ENCODE peak calls at places on chromosomes 1 and 21, in ten cellular contexts. L is cardiac muscle cell, X is iPS-NIHi11, M is small intestine, Q is SHP77, Z is spleen, O is GM18507, D is EH, V is NAMALWA, T is KG1. E is an unnamed sample.

GRCh38 chr1:215600258-215600792 is 33.2 kb downstream of the KCTD3 start:
- DNase-seq in D (no peak), X (no peak), Q (no peak), M (no peak), V (no peak), T (no peak), L (no peak), Z (no peak), O (no peak), E (no peak)

GRCh38 chr1:111620412-111620971 is 903 bp downstream of the RAP1A start:
- DNase-seq in X (no peak), V (peak), O (no peak), T (peak), Q (no peak), L (no peak), M (peak), Z (no peak), D (peak), E (no peak)

GRCh38 chr21:42585881-42586280 is 67.5 kb upstream of the PDE9A start:
- DNase-seq in D (no peak), M (no peak), L (no peak), O (no peak), Q (no peak), Z (no peak), V (no peak), X (no peak), T (no peak), E (no peak)

GRCh38 chr1:37243368-37244082 is 209.2 kb upstream of the GRIK3 start:
- DNase-seq in L (no peak), D (no peak), M (no peak), Q (no peak), O (no peak), V (no peak), X (peak), Z (no peak), T (no peak), E (no peak)

GRCh38 chr1:11501491-11501897 is 22.5 kb downstream of the DISP3 start:
- DNase-seq in Z (peak), T (no peak), M (no peak), X (no peak), D (no peak), O (no peak), L (peak), Q (no peak), V (no peak), E (no peak)

GRCh38 chr1:66571789-66572188 is 37.8 kb downstream of the SGIP1 start:
- DNase-seq in T (no peak), D (peak), V (no peak), L (no peak), O (no peak), Q (no peak), X (no peak), M (no peak), Z (no peak), E (no peak)

GRCh38 chr21:17613242-17613676 is 558 bp upstream of the BTG3 start:
- DNase-seq in V (peak), Z (no peak), L (peak), O (no peak), X (no peak), T (no peak), M (peak), D (peak), Q (no peak), E (peak)

GRCh38 chr1:38962113-38962512 is 20.5 kb upstream of the RHBDL2 start:
- DNase-seq in Z (no peak), D (peak), Q (no peak), O (no peak), L (peak), M (no peak), X (no peak), V (no peak), T (no peak), E (no peak)

GRCh38 chr1:42913426-42914091 is 45.1 kb downstream of the SLC2A1 start:
- DNase-seq in V (peak), T (peak), L (peak), M (peak), X (peak), O (no peak), Q (peak), D (peak), Z (no peak), E (peak)

GRCh38 chr1:59220356-59220755 is 76.5 kb upstream of the FGGY start:
- DNase-seq in T (no peak), L (peak), O (no peak), Z (no peak), X (no peak), M (no peak), D (no peak), Q (peak), V (no peak), E (no peak)

GRCh38 chr1:42164551-42165420 is at the start of gene GUCA2A:
- DNase-seq in V (no peak), T (no peak), O (no peak), Z (no peak), M (peak), D (no peak), Q (no peak), L (no peak), X (no peak), E (no peak)

GRCh38 chr1:41592451-41593125 is 108.1 kb upstream of the EDN2 start:
- DNase-seq in O (no peak), Q (no peak), V (no peak), Z (no peak), X (no peak), D (no peak), M (no peak), L (no peak), T (no peak), E (no peak)

GRCh38 chr1:211735208-211736170 is 60.1 kb upstream of the NEK2 start:
- DNase-seq in M (peak), T (no peak), Q (peak), Z (no peak), V (no peak), O (no peak), L (peak), D (peak), X (no peak), E (no peak)

GRCh38 chr1:5475572-5475971 is 516.7 kb downstream of the NPHP4 start:
- DNase-seq in Q (no peak), M (no peak), Z (peak), L (no peak), V (no peak), O (no peak), D (no peak), T (no peak), X (no peak), E (no peak)

GRCh38 chr21:24716306-24716918 is 890.9 kb downstream of the MRPL39 start:
- DNase-seq in T (no peak), D (no peak), O (no peak), Z (no peak), V (no peak), M (no peak), Q (no peak), L (no peak), X (no peak), E (no peak)

GRCh38 chr1:176575991-176576390 is 113.0 kb downstream of the PAPPA2 start:
- DNase-seq in V (no peak), L (no peak), T (no peak), O (no peak), X (no peak), Z (no peak), D (no peak), Q (no peak), M (no peak), E (no peak)

GRCh38 chr1:145961425-145962156 is 2.8 kb downstream of the ANKRD34A start:
- DNase-seq in D (peak), V (peak), X (no peak), M (no peak), T (no peak), L (peak), Q (peak), Z (peak), O (no peak), E (peak)

GRCh38 chr1:197770243-197770642 is 5.0 kb downstream of the DENND1B start:
- DNase-seq in T (no peak), M (no peak), D (no peak), Q (no peak), X (no peak), O (no peak), L (no peak), Z (no peak), V (no peak), E (no peak)

GRCh38 chr1:152110365-152110859 is 4.8 kb downstream of the TCHH start:
- DNase-seq in L (peak), M (peak), D (peak), X (peak), T (no peak), O (no peak), V (peak), Z (peak), Q (peak), E (no peak)